ENCODE peak calls at places on chromosomes 4 and X, in six cellular contexts. Q, T, L, F, A and X are unnamed samples.

GRCh38 chrX:45011131-45011530 is 138.1 kb downstream of the KDM6A start:
- DNase-seq in A (no peak), T (no peak), Q (no peak), L (no peak), F (no peak), X (no peak)

GRCh38 chrX:81586091-81586490 is 384.2 kb downstream of the SH3BGRL start:
- DNase-seq in L (no peak), F (no peak), T (no peak), A (no peak), Q (no peak), X (no peak)

GRCh38 chrX:152844256-152844655 is 13.4 kb downstream of the NSDHL start:
- DNase-seq in F (no peak), Q (no peak), T (no peak), A (no peak), L (no peak), X (no peak)

GRCh38 chr4:6179362-6179761 is 21.0 kb downstream of the JAKMIP1 start:
- DNase-seq in L (no peak), Q (no peak), F (no peak), A (no peak), T (peak), X (no peak)

GRCh38 chr4:185839204-185839712 is 27.3 kb upstream of the SORBS2 start:
- DNase-seq in F (no peak), L (no peak), T (no peak), Q (no peak), A (peak), X (no peak)

GRCh38 chr4:3436798-3437581 is 4.8 kb upstream of the HGFAC start:
- DNase-seq in T (no peak), L (no peak), Q (no peak), F (peak), A (peak), X (no peak)

GRCh38 chr4:142284402-142285221 is 561.5 kb downstream of the INPP4B start:
- DNase-seq in A (no peak), T (no peak), Q (no peak), L (no peak), F (no peak), X (no peak)

GRCh38 chr4:38529189-38530115 is 134.5 kb upstream of the KLF3 start:
- DNase-seq in Q (no peak), T (peak), A (peak), L (no peak), F (peak), X (peak)

GRCh38 chrX:123884809-123885408 is 25.1 kb downstream of the XIAP start:
- DNase-seq in F (peak), T (peak), A (no peak), L (no peak), Q (peak), X (peak)

GRCh38 chr4:146495277-146495676 is 26.5 kb downstream of the SLC10A7 start:
- DNase-seq in Q (no peak), F (no peak), L (no peak), A (no peak), T (no peak), X (no peak)

GRCh38 chr4:134126161-134126560 is 75.4 kb downstream of the PABPC4L start:
- DNase-seq in A (no peak), L (no peak), Q (no peak), F (no peak), T (no peak), X (no peak)

GRCh38 chrX:134658002-134658401 is 269 bp downstream of the PLAC1 start:
- DNase-seq in T (no peak), A (peak), Q (no peak), F (peak), L (no peak), X (no peak)

GRCh38 chrX:48538641-48539344 is 721 bp upstream of the TBC1D25 start:
- DNase-seq in A (no peak), T (no peak), L (no peak), Q (no peak), F (no peak), X (no peak)

GRCh38 chr4:3299538-3300197 is 6.8 kb downstream of the RGS12 start:
- DNase-seq in T (no peak), F (peak), L (no peak), A (no peak), Q (no peak), X (no peak)

GRCh38 chr4:153083447-153083921 is 120.8 kb upstream of the TRIM2 start:
- DNase-seq in L (peak), Q (peak), T (peak), A (peak), F (peak), X (peak)

GRCh38 chr4:80417019-80417418 is 81.5 kb downstream of the CFAP299 start:
- DNase-seq in L (no peak), Q (no peak), T (no peak), F (no peak), A (no peak), X (no peak)

GRCh38 chrX:151742311-151742710 is 7.8 kb downstream of the CNGA2 start:
- DNase-seq in Q (no peak), F (no peak), T (no peak), L (no peak), A (no peak), X (no peak)

GRCh38 chr4:152515678-152516077 is 20.2 kb downstream of the FBXW7 start:
- DNase-seq in A (no peak), L (no peak), F (no peak), T (no peak), Q (no peak), X (no peak)

GRCh38 chr4:5925419-5926187 is 32.7 kb upstream of the CRMP1 start:
- DNase-seq in F (no peak), Q (no peak), L (no peak), T (no peak), A (no peak), X (no peak)

GRCh38 chr4:186936496-186937375 is 213.1 kb upstream of the FAT1 start:
- DNase-seq in A (no peak), T (no peak), F (no peak), Q (no peak), L (no peak), X (no peak)

GRCh38 chr4:47668810-47669408 is 169.0 kb downstream of the CORIN start:
- DNase-seq in F (peak), L (no peak), T (peak), A (peak), Q (peak), X (peak)

GRCh38 chr4:138308421-138308820 is 66.3 kb upstream of the SLC7A11 start:
- DNase-seq in F (no peak), A (no peak), T (no peak), L (no peak), Q (no peak), X (no peak)

GRCh38 chr4:150582881-150583286 is 933 bp downstream of the MAB21L2 start:
- DNase-seq in Q (no peak), F (no peak), A (no peak), T (no peak), L (no peak), X (no peak)

GRCh38 chrX:129831486-129831885 is 12.2 kb downstream of the ZDHHC9 start:
- DNase-seq in Q (no peak), A (peak), T (no peak), L (no peak), F (peak), X (peak)

GRCh38 chr4:114378306-114378903 is 220.2 kb upstream of the UGT8 start:
- DNase-seq in L (no peak), T (no peak), Q (no peak), A (no peak), F (peak), X (no peak)

GRCh38 chr4:121655320-121656268 is 41.2 kb downstream of the ANXA5 start:
- DNase-seq in L (no peak), A (no peak), T (no peak), F (no peak), Q (no peak), X (no peak)

GRCh38 chr4:80305466-80305865 is 30.1 kb upstream of the CFAP299 start:
- DNase-seq in Q (no peak), L (no peak), F (no peak), T (no peak), A (no peak), X (no peak)

GRCh38 chr4:1723131-1723801 is 1.9 kb downstream of the TACC3 start:
- DNase-seq in A (no peak), L (no peak), Q (no peak), F (no peak), T (peak), X (no peak)

GRCh38 chr4:166422475-166422874 is 549.4 kb downstream of the TLL1 start:
- DNase-seq in F (no peak), Q (no peak), L (no peak), T (no peak), A (no peak), X (no peak)

GRCh38 chrX:53133400-53133799 is 39.5 kb downstream of the KANTR start:
- DNase-seq in A (no peak), Q (no peak), F (no peak), T (no peak), L (no peak), X (no peak)

GRCh38 chr4:13548059-13548983 is 4.0 kb upstream of the NKX3-2 start:
- DNase-seq in A (peak), T (no peak), L (no peak), Q (no peak), F (peak), X (peak)

GRCh38 chrX:336227-336626 is 17.6 kb upstream of the GTPBP6 start:
- DNase-seq in A (no peak), T (no peak), Q (no peak), L (no peak), F (no peak), X (no peak)

GRCh38 chr4:71711044-71711984 is 72.6 kb downstream of the GC start:
- DNase-seq in Q (no peak), F (peak), L (no peak), T (no peak), A (peak), X (peak)

GRCh38 chr4:134533068-134533467 is 331.5 kb upstream of the PABPC4L start:
- DNase-seq in L (no peak), F (no peak), T (no peak), Q (no peak), A (no peak), X (no peak)

GRCh38 chr4:17385403-17385802 is 126.5 kb downstream of the QDPR start:
- DNase-seq in F (peak), L (no peak), T (peak), Q (no peak), A (no peak), X (peak)